ENCODE peak calls at places on chromosome 7, in nine cellular contexts. N, O, H, E, K, P, Y, U and B are unnamed samples.

GRCh38 chr7:50584793-50585399 is 19.7 kb upstream of the DDC start:
- DNase-seq in N (no peak), O (no peak), H (no peak), E (no peak), K (no peak), P (no peak), Y (no peak), U (peak; percentile 75), B (no peak)

GRCh38 chr7:39304178-39304577 is 262.0 kb upstream of the YAE1 start:
- DNase-seq in N (no peak), O (no peak), H (no peak), E (no peak), K (no peak), P (no peak), Y (no peak), U (no peak), B (no peak)

GRCh38 chr7:113062499-113062898 is 24.1 kb downstream of the GPR85 start:
- DNase-seq in N (no peak), O (no peak), H (no peak), E (no peak), K (no peak), P (no peak), Y (no peak), U (no peak), B (no peak)

GRCh38 chr7:44974549-44974948 is 4.3 kb downstream of the MYO1G start:
- DNase-seq in N (no peak), O (no peak), H (no peak), E (no peak), K (no peak), P (no peak), Y (no peak), U (no peak), B (no peak)

GRCh38 chr7:132380065-132380464 is 196.2 kb downstream of the PLXNA4 start:
- DNase-seq in N (no peak), O (no peak), H (peak; percentile 58), E (no peak), K (peak; percentile 18), P (no peak), Y (no peak), U (peak; percentile 21), B (no peak)

GRCh38 chr7:39493929-39494328 is 72.3 kb upstream of the YAE1 start:
- DNase-seq in N (no peak), O (no peak), H (no peak), E (no peak), K (no peak), P (no peak), Y (no peak), U (no peak), B (no peak)

GRCh38 chr7:42238709-42239395 is 1.8 kb upstream of the GLI3 start:
- DNase-seq in N (no peak), O (peak; percentile 84), H (peak; percentile 69), E (no peak), K (no peak), P (no peak), Y (peak; percentile 76), U (no peak), B (peak; percentile 67)

GRCh38 chr7:84088669-84089278 is 105.8 kb downstream of the SEMA3A start:
- DNase-seq in N (no peak), O (peak; percentile 58), H (no peak), E (no peak), K (no peak), P (no peak), Y (no peak), U (no peak), B (no peak)

GRCh38 chr7:14888904-14889482 is 13.6 kb downstream of the DGKB start:
- DNase-seq in N (no peak), O (no peak), H (no peak), E (no peak), K (no peak), P (no peak), Y (no peak), U (no peak), B (no peak)

GRCh38 chr7:38524786-38525185 is 106.4 kb downstream of the AMPH start:
- DNase-seq in N (no peak), O (peak; percentile 44), H (no peak), E (no peak), K (no peak), P (no peak), Y (no peak), U (no peak), B (no peak)

GRCh38 chr7:37054631-37055300 is 330.5 kb upstream of the AOAH start:
- DNase-seq in N (no peak), O (peak; percentile 60), H (no peak), E (no peak), K (no peak), P (no peak), Y (peak; percentile 32), U (no peak), B (no peak)

GRCh38 chr7:135856356-135857144 is 107.9 kb upstream of the FAM180A start:
- DNase-seq in N (no peak), O (peak; percentile 69), H (no peak), E (no peak), K (no peak), P (no peak), Y (peak; percentile 5), U (no peak), B (no peak)

GRCh38 chr7:61111-61510 is 131.3 kb upstream of the FAM20C start:
- DNase-seq in N (no peak), O (no peak), H (no peak), E (no peak), K (no peak), P (no peak), Y (no peak), U (peak; percentile 3), B (no peak)

GRCh38 chr7:16851829-16852228 is 30.0 kb downstream of the AGR3 start:
- DNase-seq in N (no peak), O (no peak), H (no peak), E (no peak), K (no peak), P (no peak), Y (no peak), U (no peak), B (no peak)

GRCh38 chr7:50211306-50212015 is 93.1 kb upstream of the IKZF1 start:
- DNase-seq in N (no peak), O (no peak), H (no peak), E (no peak), K (no peak), P (no peak), Y (no peak), U (no peak), B (no peak)

GRCh38 chr7:97971120-97971989 is 18.6 kb downstream of the OCM2 start:
- DNase-seq in N (peak; percentile 63), O (peak; percentile 13), H (no peak), E (peak; percentile 18), K (no peak), P (no peak), Y (peak; percentile 18), U (peak; percentile 29), B (peak; percentile 64)

DNA sequence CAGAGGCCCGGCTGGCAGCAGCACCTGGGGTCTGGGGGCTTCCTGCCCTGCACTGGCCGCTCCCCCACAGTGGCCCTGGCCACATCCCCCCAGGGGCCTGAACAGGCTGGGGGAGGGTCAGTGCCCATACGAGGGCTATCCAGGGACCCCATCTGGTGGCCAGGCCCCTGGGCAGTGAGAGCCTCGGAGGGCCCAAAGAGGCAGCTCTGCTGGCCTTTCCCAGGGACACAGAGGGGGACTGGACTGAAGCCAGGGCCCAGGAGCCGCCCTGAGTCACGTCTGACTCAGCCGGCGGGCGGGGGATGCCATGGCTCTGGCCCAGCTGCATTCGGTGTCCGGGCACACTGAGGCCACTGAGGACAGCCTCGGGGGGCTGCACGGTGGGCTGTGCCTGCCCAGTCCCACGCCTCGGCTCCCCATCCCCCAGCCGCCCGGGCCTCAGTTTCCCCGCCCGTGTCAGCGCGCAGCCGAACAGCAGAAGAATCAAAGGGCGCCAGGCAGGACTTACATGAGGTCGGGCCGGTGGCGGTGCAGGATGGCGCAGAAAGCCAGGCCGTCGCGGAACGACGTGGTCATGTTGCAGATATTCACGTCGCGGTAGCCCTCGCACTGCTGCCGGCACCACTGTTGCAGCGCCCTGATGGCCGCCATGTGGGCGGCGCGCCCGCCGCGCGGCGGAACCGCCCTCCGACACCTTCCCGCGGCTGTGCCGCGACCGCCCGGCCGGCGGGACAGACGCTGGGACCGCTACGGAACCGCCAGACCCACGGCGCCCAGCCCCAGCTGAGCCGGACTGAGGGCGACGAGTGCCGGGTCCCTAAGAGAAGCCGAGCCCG is at the start of gene MICALL2:
- DNase-seq in N (peak; percentile 19), O (peak; percentile 85), H (peak; percentile 82), E (peak; percentile 95), K (peak; percentile 61), P (peak; percentile 67), Y (peak; percentile 85), U (peak; percentile 87), B (peak; percentile 95)
- H3K4me3 ChIP-seq in N (peak within 1 kb of the TSS; percentile 71), O (peak within 1 kb of the TSS; percentile 79), H (peak within 1 kb of the TSS; percentile 54), E (peak within 1 kb of the TSS; percentile 96), K (peak within 1 kb of the TSS; percentile 98), P (peak within 1 kb of the TSS; percentile 94), Y (peak within 1 kb of the TSS; percentile 90), U (peak within 1 kb of the TSS; percentile 74), B (peak within 1 kb of the TSS; percentile 95)

GRCh38 chr7:13179775-13180448 is 492.5 kb downstream of the ARL4A start:
- DNase-seq in N (no peak), O (no peak), H (no peak), E (no peak), K (no peak), P (no peak), Y (no peak), U (no peak), B (no peak)
- H3K27ac ChIP-seq in N (no peak overlapping the region), O (no peak overlapping the region), H (no peak overlapping the region), E (no peak overlapping the region), K (no peak overlapping the region), P (no peak overlapping the region), Y (no peak overlapping the region), U (no peak overlapping the region), B (no peak overlapping the region)

GRCh38 chr7:106484562-106484961 is 176.4 kb downstream of the CCDC71L start:
- DNase-seq in N (no peak), O (peak; percentile 23), H (no peak), E (no peak), K (no peak), P (no peak), Y (no peak), U (peak; percentile 23), B (no peak)
- TF ChIP-seq CTCF in N (no peak), O (no peak), H (no peak), E (no peak), K (no peak), P (no peak), Y (no peak), U (no peak), B (no peak)

GRCh38 chr7:29841926-29842671 is 35.8 kb downstream of the WIPF3 start:
- DNase-seq in N (no peak), O (no peak), H (no peak), E (no peak), K (no peak), P (no peak), Y (no peak), U (no peak), B (no peak)

GRCh38 chr7:29843738-29844137 is 37.4 kb downstream of the WIPF3 start:
- DNase-seq in N (no peak), O (no peak), H (no peak), E (no peak), K (no peak), P (no peak), Y (no peak), U (peak; percentile 32), B (no peak)

GRCh38 chr7:29844614-29845013 is 38.3 kb downstream of the WIPF3 start:
- DNase-seq in N (no peak), O (no peak), H (no peak), E (no peak), K (no peak), P (no peak), Y (no peak), U (no peak), B (no peak)

GRCh38 chr7:29840701-29841100 is 34.4 kb downstream of the WIPF3 start:
- DNase-seq in N (no peak), O (no peak), H (no peak), E (no peak), K (no peak), P (no peak), Y (no peak), U (no peak), B (no peak)

GRCh38 chr7:29843106-29843505 is 36.8 kb downstream of the WIPF3 start:
- DNase-seq in N (no peak), O (no peak), H (no peak), E (no peak), K (no peak), P (no peak), Y (no peak), U (no peak), B (no peak)
- H3K4me3 ChIP-seq in N (no peak overlapping the region), O (no peak overlapping the region), H (no peak overlapping the region), E (no peak overlapping the region), K (no peak overlapping the region), P (no peak overlapping the region), Y (no peak overlapping the region), U (no peak overlapping the region), B (no peak overlapping the region)